ENCODE peak calls at places on chromosome 11, in five cellular contexts. One of them, this sample, is unnamed.

GRCh38 chr11:71298761-71299181 is 46.4 kb upstream of the SHANK2 start:
- DNase-seq in HCT116: no peak
- DNase-seq in right lobe of liver: peak; percentile 18
- DNase-seq in CD4-positive, CD25-positive, alpha-beta regulatory T cell: no peak
- DNase-seq in prostate gland: peak; percentile 2
- DNase-seq in this sample: no peak

GRCh38 chr11:67248653-67249052 is 17.6 kb upstream of the GRK2 start:
- DNase-seq in HCT116: no peak
- DNase-seq in right lobe of liver: peak; percentile 94
- DNase-seq in CD4-positive, CD25-positive, alpha-beta regulatory T cell: no peak
- DNase-seq in prostate gland: peak; percentile 89
- DNase-seq in this sample: no peak

GRCh38 chr11:129077191-129077590 is 114.9 kb downstream of the ARHGAP32 start:
- DNase-seq in HCT116: no peak
- DNase-seq in right lobe of liver: no peak
- DNase-seq in CD4-positive, CD25-positive, alpha-beta regulatory T cell: no peak
- DNase-seq in prostate gland: no peak
- DNase-seq in this sample: no peak

GRCh38 chr11:32072872-32073661 is 17.8 kb upstream of the RCN1 start:
- DNase-seq in HCT116: no peak
- DNase-seq in right lobe of liver: no peak
- DNase-seq in CD4-positive, CD25-positive, alpha-beta regulatory T cell: no peak
- DNase-seq in prostate gland: no peak
- DNase-seq in this sample: no peak

GRCh38 chr11:127110542-127110941 is 110.0 kb upstream of the KIRREL3 start:
- DNase-seq in HCT116: no peak
- DNase-seq in right lobe of liver: no peak
- DNase-seq in CD4-positive, CD25-positive, alpha-beta regulatory T cell: no peak
- DNase-seq in prostate gland: no peak
- DNase-seq in this sample: no peak

GRCh38 chr11:92556435-92556834 is 331.8 kb downstream of the FAT3 start:
- DNase-seq in HCT116: no peak
- DNase-seq in right lobe of liver: no peak
- DNase-seq in CD4-positive, CD25-positive, alpha-beta regulatory T cell: no peak
- DNase-seq in prostate gland: no peak
- DNase-seq in this sample: no peak

GRCh38 chr11:84901986-84902385 is 725.2 kb downstream of the DLG2 start:
- DNase-seq in HCT116: no peak
- DNase-seq in right lobe of liver: no peak
- DNase-seq in CD4-positive, CD25-positive, alpha-beta regulatory T cell: no peak
- DNase-seq in prostate gland: no peak
- DNase-seq in this sample: no peak

GRCh38 chr11:20089796-20090653 is 70.2 kb downstream of the DBX1 start:
- DNase-seq in HCT116: no peak
- DNase-seq in right lobe of liver: no peak
- DNase-seq in CD4-positive, CD25-positive, alpha-beta regulatory T cell: no peak
- DNase-seq in prostate gland: no peak
- DNase-seq in this sample: no peak

GRCh38 chr11:72379384-72380131 is 54.8 kb downstream of the CLPB start:
- DNase-seq in HCT116: no peak
- DNase-seq in right lobe of liver: no peak
- DNase-seq in CD4-positive, CD25-positive, alpha-beta regulatory T cell: no peak
- DNase-seq in prostate gland: no peak
- DNase-seq in this sample: no peak

GRCh38 chr11:69295995-69296889 is 2.3 kb downstream of the MYEOV start:
- DNase-seq in HCT116: no peak
- DNase-seq in right lobe of liver: peak; percentile 80
- DNase-seq in CD4-positive, CD25-positive, alpha-beta regulatory T cell: no peak
- DNase-seq in prostate gland: no peak
- DNase-seq in this sample: peak; percentile 54
- H3K27ac ChIP-seq in HCT116: peak overlapping the region; percentile 99
- H3K27ac ChIP-seq in right lobe of liver: no peak overlapping the region
- H3K27ac ChIP-seq in CD4-positive, CD25-positive, alpha-beta regulatory T cell: peak overlapping the region; percentile 8
- H3K27ac ChIP-seq in prostate gland: no peak overlapping the region
- H3K27ac ChIP-seq in this sample: peak overlapping the region; percentile 93

GRCh38 chr11:57121996-57122395 is 59.8 kb upstream of the LRRC55 start:
- DNase-seq in HCT116: no peak
- DNase-seq in right lobe of liver: no peak
- DNase-seq in CD4-positive, CD25-positive, alpha-beta regulatory T cell: no peak
- DNase-seq in prostate gland: no peak
- DNase-seq in this sample: no peak
- H3K4me1 ChIP-seq in HCT116: no peaks in the 10 kb centered on the region
- H3K4me1 ChIP-seq in right lobe of liver: no peaks in the 10 kb centered on the region
- H3K4me1 ChIP-seq in CD4-positive, CD25-positive, alpha-beta regulatory T cell: no peaks in the 10 kb centered on the region
- H3K4me1 ChIP-seq in prostate gland: no peaks in the 10 kb centered on the region
- H3K4me1 ChIP-seq in this sample: peaks cover 24% of the 10 kb centered on the region

GRCh38 chr11:63837027-63837688 is 1.8 kb upstream of the MARK2 start:
- DNase-seq in HCT116: peak; percentile 68
- DNase-seq in right lobe of liver: peak; percentile 83
- DNase-seq in CD4-positive, CD25-positive, alpha-beta regulatory T cell: peak; percentile 79
- DNase-seq in prostate gland: peak; percentile 85
- DNase-seq in this sample: peak; percentile 68
- H3K27ac ChIP-seq in HCT116: no peak overlapping the region
- H3K27ac ChIP-seq in right lobe of liver: no peak overlapping the region
- H3K27ac ChIP-seq in CD4-positive, CD25-positive, alpha-beta regulatory T cell: peak overlapping the region; percentile 87
- H3K27ac ChIP-seq in prostate gland: peak overlapping the region; percentile 93
- H3K27ac ChIP-seq in this sample: peak overlapping the region; percentile 88

GRCh38 chr11:86478348-86478747 is 103.7 kb downstream of the CCDC81 start:
- DNase-seq in HCT116: no peak
- DNase-seq in right lobe of liver: no peak
- DNase-seq in CD4-positive, CD25-positive, alpha-beta regulatory T cell: no peak
- DNase-seq in prostate gland: no peak
- DNase-seq in this sample: no peak

GRCh38 chr11:86473991-86474833 is 99.5 kb downstream of the CCDC81 start:
- DNase-seq in HCT116: no peak
- DNase-seq in right lobe of liver: no peak
- DNase-seq in CD4-positive, CD25-positive, alpha-beta regulatory T cell: no peak
- DNase-seq in prostate gland: no peak
- DNase-seq in this sample: peak; percentile 44

GRCh38 chr11:86475027-86475426 is 100.3 kb downstream of the CCDC81 start:
- DNase-seq in HCT116: no peak
- DNase-seq in right lobe of liver: no peak
- DNase-seq in CD4-positive, CD25-positive, alpha-beta regulatory T cell: no peak
- DNase-seq in prostate gland: no peak
- DNase-seq in this sample: no peak

GRCh38 chr11:86476109-86476861 is 101.6 kb downstream of the CCDC81 start:
- DNase-seq in HCT116: no peak
- DNase-seq in right lobe of liver: no peak
- DNase-seq in CD4-positive, CD25-positive, alpha-beta regulatory T cell: no peak
- DNase-seq in prostate gland: no peak
- DNase-seq in this sample: peak; percentile 30

GRCh38 chr11:86477495-86478155 is 102.9 kb downstream of the CCDC81 start:
- DNase-seq in HCT116: no peak
- DNase-seq in right lobe of liver: no peak
- DNase-seq in CD4-positive, CD25-positive, alpha-beta regulatory T cell: no peak
- DNase-seq in prostate gland: no peak
- DNase-seq in this sample: no peak
- H3K4me1 ChIP-seq in HCT116: peaks cover 6% of the 10 kb centered on the region
- H3K4me1 ChIP-seq in right lobe of liver: no peaks in the 10 kb centered on the region
- H3K4me1 ChIP-seq in CD4-positive, CD25-positive, alpha-beta regulatory T cell: no peaks in the 10 kb centered on the region
- H3K4me1 ChIP-seq in prostate gland: no peaks in the 10 kb centered on the region
- H3K4me1 ChIP-seq in this sample: peaks cover 70% of the 10 kb centered on the region

DNA sequence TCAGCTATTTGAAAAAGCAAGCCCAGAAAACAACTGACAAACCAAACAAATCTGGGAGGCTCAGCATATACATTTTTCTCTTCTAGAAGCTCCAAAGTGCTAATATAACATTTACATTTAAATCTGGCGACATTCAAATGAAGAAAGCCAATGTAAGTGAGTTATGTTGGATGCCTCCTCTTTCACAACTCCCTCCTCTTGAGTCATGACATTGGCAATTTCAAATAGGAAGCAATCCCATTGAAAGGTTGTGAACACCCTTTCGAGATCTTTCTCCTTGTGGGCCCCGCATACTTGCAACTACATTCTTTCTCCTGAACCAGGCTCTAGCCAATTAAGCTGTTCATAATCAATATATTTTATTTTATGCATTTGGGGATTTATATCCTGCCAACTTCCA is 129.4 kb upstream of the SESN3 start:
- DNase-seq in HCT116: no peak
- DNase-seq in right lobe of liver: no peak
- DNase-seq in CD4-positive, CD25-positive, alpha-beta regulatory T cell: no peak
- DNase-seq in prostate gland: no peak
- DNase-seq in this sample: no peak
- H3K27ac ChIP-seq in HCT116: no peak overlapping the region
- H3K27ac ChIP-seq in right lobe of liver: no peak overlapping the region
- H3K27ac ChIP-seq in CD4-positive, CD25-positive, alpha-beta regulatory T cell: no peak overlapping the region
- H3K27ac ChIP-seq in prostate gland: no peak overlapping the region
- H3K27ac ChIP-seq in this sample: no peak overlapping the region

GRCh38 chr11:77144196-77144853 is 16.3 kb downstream of the MYO7A start:
- DNase-seq in HCT116: no peak
- DNase-seq in right lobe of liver: no peak
- DNase-seq in CD4-positive, CD25-positive, alpha-beta regulatory T cell: no peak
- DNase-seq in prostate gland: no peak
- DNase-seq in this sample: no peak
- H3K4me1 ChIP-seq in HCT116: no peaks in the 10 kb centered on the region
- H3K4me1 ChIP-seq in right lobe of liver: no peaks in the 10 kb centered on the region
- H3K4me1 ChIP-seq in CD4-positive, CD25-positive, alpha-beta regulatory T cell: peaks cover 13% of the 10 kb centered on the region
- H3K4me1 ChIP-seq in prostate gland: no peaks in the 10 kb centered on the region
- H3K4me1 ChIP-seq in this sample: peaks cover 19% of the 10 kb centered on the region

GRCh38 chr11:567036-567628 is 6.4 kb downstream of the RASSF7 start:
- DNase-seq in HCT116: no peak
- DNase-seq in right lobe of liver: peak; percentile 67
- DNase-seq in CD4-positive, CD25-positive, alpha-beta regulatory T cell: no peak
- DNase-seq in prostate gland: no peak
- DNase-seq in this sample: no peak
- H3K27ac ChIP-seq in HCT116: peak overlapping the region; percentile 96
- H3K27ac ChIP-seq in right lobe of liver: no peak overlapping the region
- H3K27ac ChIP-seq in CD4-positive, CD25-positive, alpha-beta regulatory T cell: no peak overlapping the region
- H3K27ac ChIP-seq in prostate gland: peak overlapping the region; percentile 84
- H3K27ac ChIP-seq in this sample: peak overlapping the region; percentile 99

GRCh38 chr11:123174196-123175183 is 20.6 kb downstream of the CLMP start:
- DNase-seq in HCT116: no peak
- DNase-seq in right lobe of liver: no peak
- DNase-seq in CD4-positive, CD25-positive, alpha-beta regulatory T cell: no peak
- DNase-seq in prostate gland: no peak
- DNase-seq in this sample: no peak
- H3K4me1 ChIP-seq in HCT116: no peaks in the 10 kb centered on the region
- H3K4me1 ChIP-seq in right lobe of liver: no peaks in the 10 kb centered on the region
- H3K4me1 ChIP-seq in CD4-positive, CD25-positive, alpha-beta regulatory T cell: no peaks in the 10 kb centered on the region
- H3K4me1 ChIP-seq in prostate gland: no peaks in the 10 kb centered on the region
- H3K4me1 ChIP-seq in this sample: peaks cover 26% of the 10 kb centered on the region

GRCh38 chr11:58395581-58395980 is 11.1 kb downstream of the OR5B3 start:
- DNase-seq in HCT116: no peak
- DNase-seq in right lobe of liver: no peak
- DNase-seq in CD4-positive, CD25-positive, alpha-beta regulatory T cell: no peak
- DNase-seq in prostate gland: no peak
- DNase-seq in this sample: no peak

GRCh38 chr11:58390551-58391063 is 16.1 kb downstream of the OR5B3 start:
- DNase-seq in HCT116: no peak
- DNase-seq in right lobe of liver: no peak
- DNase-seq in CD4-positive, CD25-positive, alpha-beta regulatory T cell: no peak
- DNase-seq in prostate gland: no peak
- DNase-seq in this sample: no peak

GRCh38 chr11:58391879-58392278 is 14.8 kb downstream of the OR5B3 start:
- DNase-seq in HCT116: no peak
- DNase-seq in right lobe of liver: no peak
- DNase-seq in CD4-positive, CD25-positive, alpha-beta regulatory T cell: no peak
- DNase-seq in prostate gland: no peak
- DNase-seq in this sample: no peak

GRCh38 chr11:58394195-58394594 is 12.5 kb downstream of the OR5B3 start:
- DNase-seq in HCT116: no peak
- DNase-seq in right lobe of liver: no peak
- DNase-seq in CD4-positive, CD25-positive, alpha-beta regulatory T cell: no peak
- DNase-seq in prostate gland: no peak
- DNase-seq in this sample: no peak

GRCh38 chr11:58392741-58393140 is 13.9 kb downstream of the OR5B3 start:
- DNase-seq in HCT116: no peak
- DNase-seq in right lobe of liver: no peak
- DNase-seq in CD4-positive, CD25-positive, alpha-beta regulatory T cell: no peak
- DNase-seq in prostate gland: no peak
- DNase-seq in this sample: no peak
- H3K27ac ChIP-seq in HCT116: no peak overlapping the region
- H3K27ac ChIP-seq in right lobe of liver: no peak overlapping the region
- H3K27ac ChIP-seq in CD4-positive, CD25-positive, alpha-beta regulatory T cell: no peak overlapping the region
- H3K27ac ChIP-seq in prostate gland: no peak overlapping the region
- H3K27ac ChIP-seq in this sample: no peak overlapping the region

DNA sequence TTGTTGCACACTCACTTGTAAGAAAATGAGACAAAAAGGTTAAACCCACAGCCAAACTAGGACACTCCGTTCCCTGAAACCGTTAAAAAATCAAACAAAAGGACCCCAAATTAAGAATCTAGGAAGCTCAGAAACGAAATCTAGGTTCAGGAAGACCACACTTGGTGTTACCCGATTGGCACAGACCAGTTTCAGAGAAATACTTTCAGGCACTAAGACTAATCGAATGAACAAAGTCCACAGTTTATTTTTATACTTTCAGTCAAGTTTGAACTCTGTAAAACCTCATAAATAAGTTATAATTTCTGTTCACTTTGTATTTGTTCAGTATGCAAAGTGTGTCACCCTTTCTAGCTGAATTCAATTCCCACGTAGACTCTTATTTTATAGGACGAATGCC is 38.8 kb upstream of the TTC12 start:
- DNase-seq in HCT116: no peak
- DNase-seq in right lobe of liver: no peak
- DNase-seq in CD4-positive, CD25-positive, alpha-beta regulatory T cell: no peak
- DNase-seq in prostate gland: no peak
- DNase-seq in this sample: no peak
- H3K4me1 ChIP-seq in HCT116: no peaks in the 10 kb centered on the region
- H3K4me1 ChIP-seq in right lobe of liver: no peaks in the 10 kb centered on the region
- H3K4me1 ChIP-seq in CD4-positive, CD25-positive, alpha-beta regulatory T cell: no peaks in the 10 kb centered on the region
- H3K4me1 ChIP-seq in prostate gland: no peaks in the 10 kb centered on the region
- H3K4me1 ChIP-seq in this sample: no peaks in the 10 kb centered on the region